ENCODE peak calls at places on chromosomes 11 and 22, in six cellular contexts. One of them, this sample, is unnamed.

GRCh38 chr22:31915499-31916065 is 28.8 kb upstream of the YWHAH start:
- DNase-seq in GM12891: no peak
- DNase-seq in K562: no peak
- DNase-seq in H1: no peak
- DNase-seq in GM12878: no peak
- DNase-seq in HepG2: no peak
- DNase-seq in this sample: no peak

GRCh38 chr11:1222491-1223345 is at the start of gene MUC5B:
- DNase-seq in GM12891: no peak
- DNase-seq in K562: no peak
- DNase-seq in H1: no peak
- DNase-seq in GM12878: no peak
- DNase-seq in HepG2: no peak
- DNase-seq in this sample: peak

GRCh38 chr11:43905788-43906187 is 25.2 kb downstream of the ALKBH3 start:
- DNase-seq in GM12891: no peak
- DNase-seq in K562: no peak
- DNase-seq in H1: no peak
- DNase-seq in GM12878: no peak
- DNase-seq in HepG2: no peak
- DNase-seq in this sample: no peak

GRCh38 chr11:18253778-18254338 is 5.4 kb upstream of the SAA2 start:
- DNase-seq in GM12891: no peak
- DNase-seq in K562: no peak
- DNase-seq in H1: no peak
- DNase-seq in GM12878: no peak
- DNase-seq in HepG2: no peak
- DNase-seq in this sample: no peak

GRCh38 chr22:25970348-25970995 is 198.8 kb upstream of the SEZ6L start:
- DNase-seq in GM12891: no peak
- DNase-seq in K562: no peak
- DNase-seq in H1: peak
- DNase-seq in GM12878: no peak
- DNase-seq in HepG2: no peak
- DNase-seq in this sample: no peak

GRCh38 chr22:41595703-41596102 is 6.1 kb upstream of the PMM1 start:
- DNase-seq in GM12891: no peak
- DNase-seq in K562: no peak
- DNase-seq in H1: no peak
- DNase-seq in GM12878: no peak
- DNase-seq in HepG2: no peak
- DNase-seq in this sample: no peak

GRCh38 chr22:19400881-19401280 is 30.7 kb downstream of the HIRA start:
- DNase-seq in GM12891: no peak
- DNase-seq in K562: no peak
- DNase-seq in H1: no peak
- DNase-seq in GM12878: no peak
- DNase-seq in HepG2: no peak
- DNase-seq in this sample: no peak

GRCh38 chr11:72825661-72826060 is 11.4 kb downstream of the ATG16L2 start:
- DNase-seq in GM12891: no peak
- DNase-seq in K562: no peak
- DNase-seq in H1: no peak
- DNase-seq in GM12878: no peak
- DNase-seq in HepG2: no peak
- DNase-seq in this sample: no peak

GRCh38 chr11:22703561-22703960 is 37.1 kb downstream of the GAS2 start:
- DNase-seq in GM12891: no peak
- DNase-seq in K562: no peak
- DNase-seq in H1: no peak
- DNase-seq in GM12878: no peak
- DNase-seq in HepG2: peak
- DNase-seq in this sample: no peak

GRCh38 chr11:9852465-9852864 is 188.6 kb downstream of the SWAP70 start:
- DNase-seq in GM12891: no peak
- DNase-seq in K562: no peak
- DNase-seq in H1: no peak
- DNase-seq in GM12878: no peak
- DNase-seq in HepG2: no peak
- DNase-seq in this sample: no peak

GRCh38 chr11:17734986-17735822 is 623 bp downstream of the KCNC1 start:
- DNase-seq in GM12891: peak
- DNase-seq in K562: peak
- DNase-seq in H1: no peak
- DNase-seq in GM12878: no peak
- DNase-seq in HepG2: peak
- DNase-seq in this sample: peak

GRCh38 chr11:61683961-61684869 is 4.0 kb downstream of the DAGLA start:
- DNase-seq in GM12891: no peak
- DNase-seq in K562: no peak
- DNase-seq in H1: no peak
- DNase-seq in GM12878: no peak
- DNase-seq in HepG2: no peak
- DNase-seq in this sample: no peak

GRCh38 chr11:44658451-44658850 is 68.3 kb upstream of the TSPAN18 start:
- DNase-seq in GM12891: no peak
- DNase-seq in K562: peak
- DNase-seq in H1: no peak
- DNase-seq in GM12878: no peak
- DNase-seq in HepG2: no peak
- DNase-seq in this sample: no peak

GRCh38 chr22:32623943-32624342 is 149.3 kb downstream of the FBXO7 start:
- DNase-seq in GM12891: no peak
- DNase-seq in K562: no peak
- DNase-seq in H1: no peak
- DNase-seq in GM12878: no peak
- DNase-seq in HepG2: peak
- DNase-seq in this sample: no peak

GRCh38 chr22:22684605-22685561 is 40.5 kb downstream of the GGTLC2 start:
- DNase-seq in GM12891: no peak
- DNase-seq in K562: peak
- DNase-seq in H1: no peak
- DNase-seq in GM12878: no peak
- DNase-seq in HepG2: no peak
- DNase-seq in this sample: peak

GRCh38 chr11:783581-784015 is 6.3 kb downstream of the CEND1 start:
- DNase-seq in GM12891: no peak
- DNase-seq in K562: peak
- DNase-seq in H1: peak
- DNase-seq in GM12878: no peak
- DNase-seq in HepG2: no peak
- DNase-seq in this sample: no peak

GRCh38 chr11:104846216-104846615 is 52.0 kb downstream of the CASP12 start:
- DNase-seq in GM12891: no peak
- DNase-seq in K562: no peak
- DNase-seq in H1: no peak
- DNase-seq in GM12878: no peak
- DNase-seq in HepG2: no peak
- DNase-seq in this sample: no peak

GRCh38 chr11:96271777-96272176 is 71.2 kb downstream of the MAML2 start:
- DNase-seq in GM12891: no peak
- DNase-seq in K562: no peak
- DNase-seq in H1: no peak
- DNase-seq in GM12878: no peak
- DNase-seq in HepG2: no peak
- DNase-seq in this sample: no peak

GRCh38 chr11:70854891-70855556 is 397.4 kb downstream of the SHANK2 start:
- DNase-seq in GM12891: no peak
- DNase-seq in K562: no peak
- DNase-seq in H1: no peak
- DNase-seq in GM12878: no peak
- DNase-seq in HepG2: no peak
- DNase-seq in this sample: no peak

GRCh38 chr22:33894515-33894914 is 25.8 kb downstream of the LARGE1 start:
- DNase-seq in GM12891: no peak
- DNase-seq in K562: no peak
- DNase-seq in H1: no peak
- DNase-seq in GM12878: no peak
- DNase-seq in HepG2: peak
- DNase-seq in this sample: no peak

GRCh38 chr11:62727007-62727832 is at the start of gene HNRNPUL2:
- DNase-seq in GM12891: peak
- DNase-seq in K562: peak
- DNase-seq in H1: peak
- DNase-seq in GM12878: peak
- DNase-seq in HepG2: peak
- DNase-seq in this sample: peak

GRCh38 chr11:46633291-46634217 is 16.2 kb downstream of the ATG13 start:
- DNase-seq in GM12891: no peak
- DNase-seq in K562: no peak
- DNase-seq in H1: no peak
- DNase-seq in GM12878: no peak
- DNase-seq in HepG2: peak
- DNase-seq in this sample: no peak

DNA sequence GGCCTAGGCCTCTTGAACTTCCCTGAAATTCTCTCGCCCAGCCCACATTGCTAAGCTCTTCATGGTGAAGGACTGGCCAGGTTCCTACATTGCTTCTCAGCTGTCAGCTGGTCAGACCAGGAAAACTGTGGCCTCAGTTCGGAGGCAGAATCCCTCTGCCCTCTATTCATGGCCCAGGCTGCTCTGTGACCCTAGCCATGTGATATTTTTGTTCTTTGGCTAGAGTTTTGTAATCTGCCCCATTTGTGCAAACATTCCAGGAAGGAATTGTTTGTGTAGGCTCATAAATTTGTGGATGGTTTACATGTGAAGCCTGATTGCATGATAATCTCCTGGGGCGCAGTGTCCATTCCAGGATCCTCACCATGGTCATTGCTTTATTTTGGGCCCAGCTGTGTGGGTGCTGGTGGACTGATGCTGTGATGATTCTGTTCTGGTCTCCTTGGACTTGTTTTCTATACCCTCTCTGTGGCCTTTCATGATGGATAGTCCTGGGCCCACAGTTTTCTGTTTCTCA is 149.1 kb upstream of the E2F8 start:
- DNase-seq in GM12891: no peak
- DNase-seq in K562: no peak
- DNase-seq in H1: no peak
- DNase-seq in GM12878: no peak
- DNase-seq in HepG2: peak
- DNase-seq in this sample: no peak
- TF ChIP-seq POLR2AphosphoS5 in GM12891: no peak
- TF ChIP-seq POLR2AphosphoS5 in K562: no peak
- TF ChIP-seq POLR2AphosphoS5 in H1: no peak
- TF ChIP-seq POLR2AphosphoS5 in GM12878: no peak
- TF ChIP-seq POLR2AphosphoS5 in HepG2: no peak
- TF ChIP-seq POLR2AphosphoS5 in this sample: no peak

GRCh38 chr22:17565986-17566687 is 2.8 kb downstream of the SLC25A18 start:
- DNase-seq in GM12891: no peak
- DNase-seq in K562: no peak
- DNase-seq in H1: no peak
- DNase-seq in GM12878: no peak
- DNase-seq in HepG2: no peak
- DNase-seq in this sample: no peak

GRCh38 chr22:17575151-17575550 is 11.9 kb downstream of the SLC25A18 start:
- DNase-seq in GM12891: no peak
- DNase-seq in K562: no peak
- DNase-seq in H1: no peak
- DNase-seq in GM12878: no peak
- DNase-seq in HepG2: no peak
- DNase-seq in this sample: no peak

GRCh38 chr22:17570851-17571631 is 7.7 kb downstream of the SLC25A18 start:
- DNase-seq in GM12891: no peak
- DNase-seq in K562: no peak
- DNase-seq in H1: no peak
- DNase-seq in GM12878: no peak
- DNase-seq in HepG2: no peak
- DNase-seq in this sample: no peak

GRCh38 chr22:17566776-17567175 is 3.5 kb downstream of the SLC25A18 start:
- DNase-seq in GM12891: no peak
- DNase-seq in K562: no peak
- DNase-seq in H1: no peak
- DNase-seq in GM12878: no peak
- DNase-seq in HepG2: no peak
- DNase-seq in this sample: no peak

DNA sequence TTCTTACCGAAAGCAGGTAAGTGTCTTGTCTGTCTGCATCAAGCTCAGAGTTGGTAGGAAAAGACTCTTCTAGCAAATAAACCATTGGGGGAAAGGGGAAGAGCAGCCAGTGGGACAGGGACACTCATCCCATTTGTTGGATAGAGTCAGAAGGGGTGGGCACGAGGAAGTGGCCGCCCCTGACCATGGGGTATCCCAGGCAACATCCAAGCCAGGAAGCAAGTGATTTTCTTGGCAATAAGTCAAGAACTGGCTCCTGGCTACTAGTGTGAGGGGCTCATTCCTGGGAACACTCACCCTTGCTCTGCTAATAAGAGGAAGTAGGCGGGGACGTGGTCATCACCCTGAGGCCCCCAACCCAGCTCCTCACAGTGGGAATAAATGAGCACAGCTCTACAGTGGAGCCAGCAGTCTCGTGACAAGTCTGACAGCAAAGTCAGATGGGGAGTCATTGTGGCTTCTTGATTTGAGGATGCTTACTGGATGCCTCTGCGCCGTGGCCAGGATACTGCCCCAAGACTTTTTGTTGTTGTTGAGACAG is 6.7 kb downstream of the SLC25A18 start:
- DNase-seq in GM12891: no peak
- DNase-seq in K562: no peak
- DNase-seq in H1: no peak
- DNase-seq in GM12878: no peak
- DNase-seq in HepG2: no peak
- DNase-seq in this sample: no peak
- TF ChIP-seq POLR2A in GM12891: no peak
- TF ChIP-seq POLR2A in K562: no peak
- TF ChIP-seq POLR2A in H1: no peak
- TF ChIP-seq POLR2A in GM12878: no peak
- TF ChIP-seq POLR2A in HepG2: no peak
- TF ChIP-seq POLR2A in this sample: no peak

GRCh38 chr22:47143249-47143938 is 380.9 kb downstream of the TBC1D22A start:
- DNase-seq in GM12891: no peak
- DNase-seq in K562: no peak
- DNase-seq in H1: no peak
- DNase-seq in GM12878: no peak
- DNase-seq in HepG2: no peak
- DNase-seq in this sample: no peak

GRCh38 chr22:47144076-47144765 is 381.8 kb downstream of the TBC1D22A start:
- DNase-seq in GM12891: no peak
- DNase-seq in K562: no peak
- DNase-seq in H1: no peak
- DNase-seq in GM12878: no peak
- DNase-seq in HepG2: no peak
- DNase-seq in this sample: no peak

GRCh38 chr22:47146391-47146790 is 383.9 kb downstream of the TBC1D22A start:
- DNase-seq in GM12891: no peak
- DNase-seq in K562: no peak
- DNase-seq in H1: no peak
- DNase-seq in GM12878: no peak
- DNase-seq in HepG2: no peak
- DNase-seq in this sample: no peak

GRCh38 chr22:47145883-47146282 is 383.4 kb downstream of the TBC1D22A start:
- DNase-seq in GM12891: no peak
- DNase-seq in K562: no peak
- DNase-seq in H1: no peak
- DNase-seq in GM12878: no peak
- DNase-seq in HepG2: no peak
- DNase-seq in this sample: no peak

GRCh38 chr22:47144791-47145425 is 382.5 kb downstream of the TBC1D22A start:
- DNase-seq in GM12891: no peak
- DNase-seq in K562: no peak
- DNase-seq in H1: no peak
- DNase-seq in GM12878: no peak
- DNase-seq in HepG2: no peak
- DNase-seq in this sample: no peak
- TF ChIP-seq TAF1 in GM12891: no peak
- TF ChIP-seq TAF1 in K562: no peak
- TF ChIP-seq TAF1 in H1: no peak
- TF ChIP-seq TAF1 in GM12878: no peak
- TF ChIP-seq TAF1 in HepG2: no peak
- TF ChIP-seq TAF1 in this sample: no peak

GRCh38 chr22:46074771-46075551 is 75.4 kb upstream of the PPARA start:
- DNase-seq in GM12891: no peak
- DNase-seq in K562: no peak
- DNase-seq in H1: no peak
- DNase-seq in GM12878: no peak
- DNase-seq in HepG2: no peak
- DNase-seq in this sample: no peak
- TF ChIP-seq POLR2AphosphoS5 in GM12891: no peak
- TF ChIP-seq POLR2AphosphoS5 in K562: no peak
- TF ChIP-seq POLR2AphosphoS5 in H1: no peak
- TF ChIP-seq POLR2AphosphoS5 in GM12878: no peak
- TF ChIP-seq POLR2AphosphoS5 in HepG2: no peak
- TF ChIP-seq POLR2AphosphoS5 in this sample: no peak

This sample was measured in GM12892.